ENCODE peak calls at places on chromosomes 4 and X, in six cellular contexts. Q is cardiac fibroblast, J is heart left ventricle, D is OCI-LY7, X is stomach, W is GM13976. O is an unnamed sample.
A peak's percentile ranks its signal among the peaks of the same experiment; 100 is the strongest.

GRCh38 chr4:101953949-101954348 is 163.4 kb downstream of the BANK1 start:
- DNase-seq in Q (peak; percentile 81), J (no peak), D (no peak), X (no peak), W (no peak), O (no peak)

GRCh38 chr4:185999207-185999606 is 69.7 kb upstream of the TLR3 start:
- DNase-seq in Q (no peak), J (peak; percentile 48), D (no peak), X (no peak), W (no peak), O (no peak)

GRCh38 chr4:139675651-139676050 is 10.0 kb downstream of the MGST2 start:
- DNase-seq in Q (peak; percentile 6), J (no peak), D (no peak), X (no peak), W (no peak), O (no peak)

GRCh38 chr4:147138171-147138570 is 192.5 kb upstream of the TTC29 start:
- DNase-seq in Q (peak; percentile 48), J (no peak), D (no peak), X (no peak), W (no peak), O (no peak)

GRCh38 chr4:5009796-5010195 is 9.5 kb downstream of the CYTL1 start:
- DNase-seq in Q (no peak), J (no peak), D (no peak), X (no peak), W (no peak), O (no peak)

GRCh38 chr4:110631582-110632505 is 9.0 kb upstream of the PITX2 start:
- DNase-seq in Q (peak; percentile 89), J (peak; percentile 56), D (peak; percentile 83), X (peak; percentile 74), W (peak; percentile 84), O (peak; percentile 87)

GRCh38 chr4:52006887-52007286 is 13.3 kb downstream of the LRRC66 start:
- DNase-seq in Q (no peak), J (no peak), D (no peak), X (no peak), W (no peak), O (no peak)

GRCh38 chrX:132671229-132671641 is 182.4 kb upstream of the MBNL3 start:
- DNase-seq in Q (no peak), J (no peak), D (no peak), X (no peak), W (no peak), O (no peak)

GRCh38 chrX:39440734-39441305 is 639.6 kb downstream of the MID1IP1 start:
- DNase-seq in Q (no peak), J (no peak), D (no peak), X (no peak), W (no peak), O (no peak)

DNA sequence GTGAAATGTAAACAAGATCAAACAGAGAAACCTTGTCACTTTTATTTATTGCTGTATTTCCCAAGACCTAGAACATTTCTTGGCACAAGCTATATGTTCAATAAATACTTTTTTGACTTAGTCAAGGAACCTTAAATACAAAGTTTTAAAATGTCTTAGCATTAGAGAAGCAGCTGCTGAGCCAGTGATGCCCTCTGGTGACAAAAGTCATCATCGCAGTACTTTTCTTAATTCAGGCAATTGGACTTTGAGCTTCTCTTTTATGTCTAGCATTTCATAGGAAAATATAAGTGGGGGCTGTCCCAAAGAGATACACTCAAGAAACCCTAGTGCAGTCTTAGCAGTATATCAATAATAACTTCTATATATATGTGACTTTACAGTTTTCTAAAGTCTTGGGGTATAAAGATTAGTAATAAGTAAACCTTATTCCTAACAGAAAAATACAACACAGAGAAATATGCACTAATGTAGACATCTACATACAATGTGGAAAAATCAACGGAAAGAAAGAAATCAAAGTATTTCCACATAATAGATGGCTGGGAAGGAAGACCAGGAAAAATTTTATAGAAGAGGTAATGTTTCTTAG is 118.4 kb downstream of the DTHD1 start:
- DNase-seq in Q (peak; percentile 18), J (no peak), D (peak; percentile 15), X (no peak), W (no peak), O (peak; percentile 24)
- TF ChIP-seq CTCF in Q (peak; percentile 41), J (peak; percentile 31), D (peak; percentile 91), X (peak; percentile 38), W (peak; percentile 67), O (peak; percentile 86)

GRCh38 chr4:126957555-126958440 is 675.0 kb upstream of the INTU start:
- DNase-seq in Q (peak; percentile 51), J (no peak), D (no peak), X (no peak), W (no peak), O (no peak)
- TF ChIP-seq CTCF in Q (peak; percentile 11), J (no peak), D (no peak), X (no peak), W (no peak), O (no peak)

GRCh38 chrX:24391362-24391761 is 30.9 kb downstream of the SUPT20HL1 start:
- DNase-seq in Q (no peak), J (no peak), D (no peak), X (no peak), W (no peak), O (no peak)

GRCh38 chrX:24391843-24392242 is 31.4 kb downstream of the SUPT20HL1 start:
- DNase-seq in Q (no peak), J (no peak), D (no peak), X (no peak), W (no peak), O (no peak)

GRCh38 chrX:24392709-24393108 is 32.3 kb downstream of the SUPT20HL1 start:
- DNase-seq in Q (no peak), J (peak; percentile 39), D (no peak), X (no peak), W (no peak), O (no peak)

DNA sequence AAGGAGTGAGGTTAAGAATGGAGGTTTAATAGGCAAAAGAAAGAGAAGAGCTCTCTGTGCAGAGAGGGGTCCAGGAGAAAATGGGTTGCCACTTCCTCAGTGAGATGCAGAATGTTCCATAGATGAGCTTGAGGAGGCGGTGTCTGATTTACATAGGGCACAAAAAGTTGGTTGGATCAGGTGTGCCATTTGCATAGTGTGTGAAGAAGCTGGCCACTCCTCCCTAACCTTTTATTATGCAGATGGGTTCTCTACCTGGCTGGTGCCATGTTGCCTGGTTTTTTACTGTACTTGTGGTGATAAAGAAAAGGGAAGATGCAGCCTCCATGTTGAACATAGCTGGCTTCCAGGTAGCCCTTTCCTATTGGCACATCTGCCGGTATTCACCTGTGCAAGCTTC is 27.3 kb downstream of the SUPT20HL1 start:
- DNase-seq in Q (no peak), J (no peak), D (no peak), X (no peak), W (no peak), O (no peak)
- TF ChIP-seq CTCF in Q (no peak), J (no peak), D (no peak), X (no peak), W (no peak), O (no peak)

GRCh38 chr4:45438047-45438446 is 685.8 kb downstream of the GABRG1 start:
- DNase-seq in Q (no peak), J (no peak), D (no peak), X (no peak), W (no peak), O (no peak)

GRCh38 chr4:45437381-45437780 is 686.5 kb downstream of the GABRG1 start:
- DNase-seq in Q (no peak), J (no peak), D (no peak), X (no peak), W (no peak), O (no peak)

DNA sequence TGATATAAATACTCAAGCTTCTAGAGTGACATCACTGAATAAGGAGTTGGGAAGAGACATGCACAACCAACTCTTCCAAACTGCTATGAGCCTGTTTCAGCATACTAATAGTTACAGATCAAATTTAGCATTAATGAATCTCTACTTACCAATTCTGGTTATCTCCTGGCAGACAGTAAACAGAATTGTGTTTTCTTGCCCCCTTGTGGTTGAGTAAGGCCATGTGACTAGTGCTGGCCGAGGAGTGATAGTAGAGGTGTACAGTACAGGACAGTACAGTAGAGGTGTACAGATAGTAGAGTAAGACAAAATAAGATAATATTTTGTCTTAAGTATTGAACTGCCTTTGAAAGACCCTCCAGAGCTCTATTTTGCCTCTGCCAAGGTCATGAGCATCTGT is 681.4 kb downstream of the GABRG1 start:
- DNase-seq in Q (peak; percentile 1), J (no peak), D (no peak), X (no peak), W (no peak), O (no peak)
- TF ChIP-seq CTCF in Q (peak; percentile 13), J (peak; percentile 28), D (peak; percentile 55), X (peak; percentile 26), W (no peak), O (peak; percentile 37)

GRCh38 chr4:112735474-112735951 is 98.6 kb downstream of the LARP7 start:
- DNase-seq in Q (peak; percentile 2), J (no peak), D (peak; percentile 42), X (no peak), W (peak; percentile 41), O (peak; percentile 49)
- TF ChIP-seq CTCF in Q (no peak), J (no peak), D (peak; percentile 40), X (no peak), W (no peak), O (peak; percentile 12)

GRCh38 chrX:19902110-19902509 is 14.7 kb upstream of the SH3KBP1 start:
- DNase-seq in Q (peak; percentile 50), J (peak; percentile 36), D (no peak), X (no peak), W (no peak), O (no peak)

GRCh38 chrX:19906293-19906692 is 18.9 kb upstream of the SH3KBP1 start:
- DNase-seq in Q (no peak), J (no peak), D (no peak), X (no peak), W (no peak), O (no peak)

GRCh38 chrX:19907794-19908193 is 20.4 kb upstream of the SH3KBP1 start:
- DNase-seq in Q (no peak), J (no peak), D (no peak), X (no peak), W (no peak), O (no peak)

GRCh38 chrX:19909761-19910160 is 22.4 kb upstream of the SH3KBP1 start:
- DNase-seq in Q (no peak), J (no peak), D (no peak), X (no peak), W (no peak), O (no peak)

GRCh38 chrX:19904778-19905367 is 17.5 kb upstream of the SH3KBP1 start:
- DNase-seq in Q (peak; percentile 54), J (peak; percentile 25), D (peak; percentile 72), X (no peak), W (peak; percentile 67), O (peak; percentile 71)
- TF ChIP-seq CTCF in Q (peak; percentile 64), J (peak; percentile 56), D (peak; percentile 84), X (peak; percentile 57), W (peak; percentile 53), O (peak; percentile 68)

GRCh38 chr4:93645120-93645519 is 183.4 kb upstream of the ATOH1 start:
- DNase-seq in Q (no peak), J (no peak), D (no peak), X (no peak), W (no peak), O (no peak)
- TF ChIP-seq CTCF in Q (no peak), J (no peak), D (no peak), X (no peak), W (no peak), O (no peak)

DNA sequence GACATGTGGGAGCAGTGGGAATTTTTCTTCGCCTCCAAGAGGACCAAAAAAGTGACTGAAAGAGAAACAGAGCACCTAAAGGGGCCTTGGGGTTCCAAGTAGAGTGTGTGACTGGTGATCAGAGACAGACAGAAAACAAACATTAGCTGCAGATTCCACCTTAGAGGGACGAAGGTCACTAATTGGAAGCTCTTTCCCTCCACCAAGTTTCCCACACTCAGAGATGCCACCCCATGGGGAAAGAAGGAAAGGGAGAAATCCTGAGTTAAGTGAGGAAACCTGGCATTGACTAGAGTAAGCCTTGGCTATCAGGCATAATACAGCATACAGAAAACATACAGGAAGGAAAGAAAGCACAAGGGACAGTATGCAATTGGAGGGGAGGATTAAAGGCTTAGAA is 90.9 kb downstream of the HNRNPD start:
- DNase-seq in Q (no peak), J (no peak), D (no peak), X (no peak), W (no peak), O (no peak)
- TF ChIP-seq CTCF in Q (no peak), J (no peak), D (no peak), X (no peak), W (no peak), O (no peak)